ENCODE peak calls at places on chromosome 1, in eight cellular contexts. A, N, Q, O, E, Z, F and V are unnamed samples.

GRCh38 chr1:241606544-241606943 is 33.6 kb downstream of the CHML start:
- DNase-seq in A (peak), F (no peak), N (no peak), Z (no peak), E (no peak), O (peak), Q (no peak), V (no peak)

GRCh38 chr1:162562452-162562828 is 918 bp downstream of the UAP1 start:
- DNase-seq in E (peak), N (peak), O (peak), F (peak), A (peak), Q (no peak), Z (no peak), V (peak)

GRCh38 chr1:197619008-197619640 is 156.2 kb downstream of the DENND1B start:
- DNase-seq in Z (no peak), F (peak), A (peak), Q (no peak), O (peak), N (peak), E (no peak), V (no peak)

GRCh38 chr1:182087951-182088350 is 26.4 kb upstream of the ZNF648 start:
- DNase-seq in F (no peak), N (no peak), E (no peak), A (peak), O (peak), Q (no peak), Z (no peak), V (no peak)

GRCh38 chr1:232873931-232874330 is 68.7 kb downstream of the MAP10 start:
- DNase-seq in Z (no peak), A (no peak), F (no peak), Q (no peak), E (no peak), N (no peak), O (peak), V (no peak)

GRCh38 chr1:198444792-198445191 is 95.7 kb downstream of the ATP6V1G3 start:
- DNase-seq in Q (no peak), N (no peak), E (no peak), F (peak), A (peak), O (peak), Z (no peak), V (peak)

GRCh38 chr1:44293761-44294315 is 61.2 kb downstream of the ERI3 start:
- DNase-seq in Q (no peak), A (no peak), E (no peak), O (no peak), F (no peak), N (no peak), Z (no peak), V (no peak)

GRCh38 chr1:29436386-29436785 is 200.1 kb downstream of the PTPRU start:
- DNase-seq in O (no peak), E (no peak), A (no peak), N (no peak), F (no peak), Q (no peak), Z (no peak), V (no peak)

GRCh38 chr1:243609698-243610097 is 240.3 kb downstream of the AKT3 start:
- DNase-seq in Z (no peak), N (no peak), E (no peak), Q (no peak), A (no peak), F (no peak), O (no peak), V (no peak)

GRCh38 chr1:208772891-208773290 is 528.7 kb upstream of the PLXNA2 start:
- DNase-seq in F (no peak), Q (no peak), Z (no peak), O (no peak), N (no peak), A (no peak), E (no peak), V (no peak)

GRCh38 chr1:98659879-98660278 is 1.6 kb upstream of the SNX7 start:
- DNase-seq in O (no peak), N (peak), Q (no peak), F (no peak), A (no peak), E (no peak), Z (no peak), V (no peak)

GRCh38 chr1:220385158-220385557 is 112.9 kb upstream of the RAB3GAP2 start:
- DNase-seq in N (peak), A (no peak), E (no peak), F (no peak), O (no peak), Q (no peak), Z (no peak), V (no peak)

GRCh38 chr1:23554481-23555224 is 4.6 kb downstream of the ID3 start:
- DNase-seq in F (peak), O (peak), Z (peak), A (peak), N (peak), E (peak), Q (peak), V (peak)

GRCh38 chr1:23555949-23556640 is 3.2 kb downstream of the ID3 start:
- DNase-seq in O (peak), E (peak), A (peak), Z (no peak), F (peak), Q (peak), N (peak), V (peak)

GRCh38 chr1:23553206-23553895 is 6.0 kb downstream of the ID3 start:
- DNase-seq in A (no peak), Q (no peak), Z (no peak), O (no peak), E (no peak), F (no peak), N (no peak), V (peak)

GRCh38 chr1:23555225-23555801 is 4.0 kb downstream of the ID3 start:
- DNase-seq in F (peak), Q (no peak), O (no peak), A (no peak), Z (no peak), N (no peak), E (no peak), V (no peak)

DNA sequence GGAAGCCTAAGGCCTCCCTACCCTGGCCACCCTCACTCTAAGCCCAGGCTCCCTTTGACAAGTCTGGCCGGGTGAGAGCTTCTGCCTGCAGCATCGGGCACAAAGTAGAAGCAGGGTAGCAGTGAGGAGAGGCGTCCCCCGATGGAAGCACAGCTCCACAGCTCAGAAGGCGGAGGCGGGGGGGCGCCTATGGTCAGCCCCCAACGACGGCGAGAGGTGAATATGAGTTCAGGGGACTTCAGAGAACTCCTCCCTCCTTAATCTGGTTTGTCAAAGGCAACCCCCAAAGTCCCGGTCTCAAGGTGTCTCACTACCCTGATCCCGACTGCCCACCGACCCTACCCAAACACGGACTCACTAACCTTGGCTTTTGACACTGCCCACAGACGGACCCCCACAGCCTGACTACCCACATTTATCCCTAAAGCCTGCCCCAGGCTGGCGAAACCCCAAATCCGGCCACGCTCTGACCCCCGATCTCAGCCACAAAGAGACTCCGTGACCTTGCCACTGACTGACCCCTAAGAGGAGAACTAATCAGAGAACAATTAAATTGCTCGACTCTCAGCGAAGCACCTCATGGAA is 5.3 kb downstream of the ID3 start:
- DNase-seq in E (no peak), N (no peak), A (no peak), Z (no peak), Q (no peak), F (no peak), O (no peak), V (no peak)
- H3K4me3 ChIP-seq in E (peak), N (peak), A (peak), Z (peak), Q (peak), F (peak), O (peak), V (peak)

GRCh38 chr1:234608026-234608719 is 1.8 kb downstream of the IRF2BP2 start:
- DNase-seq in F (peak), A (peak), Z (peak), Q (peak), O (peak), E (peak), N (peak), V (peak)
- TF ChIP-seq CTCF in F (no peak), A (no peak), Z (no peak), Q (no peak), O (no peak), E (no peak), N (no peak), V (no peak)

DNA sequence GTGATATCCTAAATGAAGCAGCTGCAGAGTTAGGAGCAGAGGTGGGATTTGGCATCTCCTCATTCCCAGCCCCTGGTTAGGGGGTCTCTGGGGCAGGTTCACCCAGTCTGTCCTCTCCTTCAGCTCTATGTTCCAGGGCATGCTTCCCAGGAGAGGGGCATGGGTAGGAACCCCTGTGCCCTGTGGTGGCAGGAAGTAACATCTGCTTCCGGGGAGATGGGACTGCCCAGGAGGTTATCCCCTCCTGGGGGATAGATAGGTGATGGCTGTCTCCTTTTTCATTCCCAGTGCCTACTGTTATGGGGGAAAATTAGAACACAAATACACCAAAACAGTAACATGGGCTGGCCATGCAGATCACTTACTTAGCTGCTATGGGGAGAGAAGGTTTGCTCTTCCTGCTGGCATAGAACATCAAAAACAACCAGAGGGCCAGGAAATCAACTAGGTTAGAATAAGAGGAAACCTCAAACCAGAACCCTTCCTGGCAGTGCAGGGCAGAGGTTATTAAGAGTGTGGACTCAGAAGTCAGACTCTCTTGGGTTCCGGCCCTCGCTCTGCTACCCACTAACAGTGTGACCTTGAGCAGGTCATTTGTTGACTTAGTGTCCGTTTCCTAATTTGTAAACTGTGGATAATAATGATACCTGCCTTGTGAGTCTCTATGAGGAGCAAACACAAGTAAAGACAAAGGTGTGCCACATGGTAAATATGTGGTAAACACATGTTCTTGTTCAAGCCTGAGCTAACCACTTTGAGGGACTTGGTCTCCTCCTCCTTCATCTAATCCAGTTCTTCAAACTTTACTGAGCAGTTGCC is 157.8 kb upstream of the JUN start:
- DNase-seq in N (peak), E (no peak), F (no peak), Z (no peak), O (no peak), A (no peak), Q (peak), V (no peak)
- H3K4me3 ChIP-seq in N (no peak), E (no peak), F (no peak), Z (no peak), O (no peak), A (no peak), Q (peak), V (no peak)

GRCh38 chr1:110488867-110489266 is 30.1 kb downstream of the KCNA10 start:
- DNase-seq in Q (no peak), O (no peak), N (no peak), Z (no peak), A (no peak), F (no peak), E (no peak), V (no peak)

GRCh38 chr1:110490791-110491451 is 28.1 kb downstream of the KCNA10 start:
- DNase-seq in N (no peak), F (no peak), O (no peak), A (no peak), E (no peak), Z (no peak), Q (no peak), V (no peak)

GRCh38 chr1:110489973-110490542 is 28.9 kb downstream of the KCNA10 start:
- DNase-seq in N (no peak), Z (no peak), E (no peak), Q (no peak), O (no peak), F (no peak), A (no peak), V (no peak)

GRCh38 chr1:110487676-110488075 is 31.3 kb downstream of the KCNA10 start:
- DNase-seq in N (no peak), E (no peak), O (peak), Q (no peak), A (no peak), F (peak), Z (no peak), V (no peak)

DNA sequence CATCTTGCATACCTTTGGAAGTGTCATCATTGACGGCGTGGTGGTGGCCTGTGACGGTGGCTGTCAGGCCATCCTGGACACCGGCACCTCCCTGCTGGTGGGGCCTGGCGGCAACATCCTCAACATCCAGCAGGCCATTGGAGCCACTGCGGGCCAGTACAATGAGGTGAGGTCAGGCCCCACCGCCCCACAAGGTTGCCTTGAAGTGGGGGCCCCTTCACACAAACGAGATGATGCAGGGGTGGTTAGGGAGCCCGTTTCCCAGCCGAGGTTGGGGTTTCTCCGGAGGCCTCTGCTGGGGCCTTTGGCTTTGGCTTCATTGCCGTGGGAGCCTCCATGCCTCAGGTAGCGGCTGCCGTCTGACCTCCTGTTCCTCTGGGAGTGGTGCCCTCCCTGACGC is 29.6 kb downstream of the KCNA10 start:
- DNase-seq in Q (no peak), O (no peak), N (no peak), F (no peak), E (no peak), Z (no peak), A (no peak), V (no peak)
- TF ChIP-seq CTCF in Q (no peak), O (no peak), N (no peak), F (no peak), E (no peak), Z (no peak), A (no peak), V (no peak)

GRCh38 chr1:52635321-52636089 is 2.5 kb downstream of the SHISAL2A start:
- DNase-seq in A (peak), F (no peak), Z (no peak), E (no peak), Q (no peak), O (peak), N (no peak), V (no peak)

GRCh38 chr1:52634111-52634510 is 1.1 kb downstream of the SHISAL2A start:
- DNase-seq in N (no peak), Z (no peak), E (no peak), A (no peak), Q (peak), F (no peak), O (no peak), V (no peak)

GRCh38 chr1:52631759-52632331 is 1.1 kb upstream of the SHISAL2A start:
- DNase-seq in E (peak), F (no peak), O (no peak), Z (no peak), A (no peak), N (no peak), Q (no peak), V (no peak)

GRCh38 chr1:52633291-52633754 is 355 bp downstream of the SHISAL2A start:
- DNase-seq in N (no peak), Q (peak), A (no peak), Z (no peak), F (no peak), O (no peak), E (peak), V (peak)

GRCh38 chr1:52632732-52633290 is at the start of gene SHISAL2A:
- DNase-seq in F (no peak), E (peak), Q (peak), A (no peak), O (peak), N (no peak), Z (no peak), V (no peak)
- H3K4me3 ChIP-seq in F (peak), E (peak), Q (peak), A (no peak), O (no peak), N (no peak), Z (peak), V (peak)

GRCh38 chr1:24782689-24783088 is 37.4 kb downstream of the CLIC4 start:
- DNase-seq in A (no peak), Q (no peak), E (no peak), F (no peak), N (no peak), O (no peak), Z (no peak), V (no peak)

GRCh38 chr1:24783713-24784112 is 38.5 kb downstream of the CLIC4 start:
- DNase-seq in A (no peak), E (no peak), O (no peak), Q (no peak), Z (no peak), N (peak), F (no peak), V (no peak)

GRCh38 chr1:24778141-24778540 is 32.9 kb downstream of the CLIC4 start:
- DNase-seq in A (no peak), O (no peak), Z (no peak), Q (no peak), N (no peak), F (no peak), E (no peak), V (no peak)

GRCh38 chr1:24776821-24777220 is 31.6 kb downstream of the CLIC4 start:
- DNase-seq in A (no peak), E (no peak), F (no peak), Q (no peak), Z (no peak), N (no peak), O (no peak), V (no peak)

GRCh38 chr1:24779689-24780464 is 34.6 kb downstream of the CLIC4 start:
- DNase-seq in A (no peak), F (no peak), Z (no peak), Q (no peak), E (no peak), O (no peak), N (no peak), V (no peak)
- TF ChIP-seq CTCF in A (peak), F (no peak), Z (no peak), Q (no peak), E (peak), O (no peak), N (peak), V (no peak)

GRCh38 chr1:47439151-47440051 is 1.6 kb downstream of the FOXD2 start:
- DNase-seq in N (no peak), F (no peak), E (no peak), Z (no peak), O (no peak), A (no peak), Q (no peak), V (no peak)
- H3K4me3 ChIP-seq in N (no peak), F (no peak), E (no peak), Z (no peak), O (no peak), A (no peak), Q (no peak), V (no peak)

GRCh38 chr1:38027201-38028104 is 14.9 kb downstream of the UTP11 start:
- DNase-seq in F (no peak), Q (no peak), A (no peak), E (no peak), N (no peak), Z (no peak), O (peak), V (no peak)
- TF ChIP-seq CTCF in F (no peak), Q (no peak), A (no peak), E (no peak), N (no peak), Z (no peak), O (no peak), V (no peak)

DNA sequence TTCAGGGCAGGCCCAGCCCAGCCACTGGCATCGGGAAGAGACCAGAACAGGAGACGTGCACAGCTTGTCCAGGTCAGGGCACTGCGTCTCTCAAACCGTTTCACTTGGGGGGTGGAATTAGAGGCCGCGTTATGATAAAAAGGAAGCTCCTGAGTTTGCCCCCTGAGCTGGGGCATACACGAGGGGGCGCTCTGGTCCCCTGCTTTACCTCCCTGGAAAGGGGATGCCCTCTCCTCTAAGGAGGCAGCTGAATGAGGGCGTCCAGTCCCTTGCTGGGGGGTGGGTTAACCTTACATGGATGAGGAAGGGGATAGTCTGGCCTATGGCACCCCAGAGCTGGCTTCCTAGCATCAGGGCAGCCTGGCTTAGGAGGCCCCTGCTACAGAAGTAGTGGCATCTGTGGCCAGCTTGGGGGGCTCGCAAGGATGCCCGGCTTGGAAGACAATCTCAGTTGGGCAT is 2.3 kb downstream of the MYOG start:
- DNase-seq in E (no peak), F (no peak), Z (no peak), N (no peak), A (no peak), Q (no peak), O (no peak), V (no peak)
- H3K4me3 ChIP-seq in E (no peak), F (no peak), Z (no peak), N (no peak), A (no peak), Q (no peak), O (no peak), V (no peak)

DNA sequence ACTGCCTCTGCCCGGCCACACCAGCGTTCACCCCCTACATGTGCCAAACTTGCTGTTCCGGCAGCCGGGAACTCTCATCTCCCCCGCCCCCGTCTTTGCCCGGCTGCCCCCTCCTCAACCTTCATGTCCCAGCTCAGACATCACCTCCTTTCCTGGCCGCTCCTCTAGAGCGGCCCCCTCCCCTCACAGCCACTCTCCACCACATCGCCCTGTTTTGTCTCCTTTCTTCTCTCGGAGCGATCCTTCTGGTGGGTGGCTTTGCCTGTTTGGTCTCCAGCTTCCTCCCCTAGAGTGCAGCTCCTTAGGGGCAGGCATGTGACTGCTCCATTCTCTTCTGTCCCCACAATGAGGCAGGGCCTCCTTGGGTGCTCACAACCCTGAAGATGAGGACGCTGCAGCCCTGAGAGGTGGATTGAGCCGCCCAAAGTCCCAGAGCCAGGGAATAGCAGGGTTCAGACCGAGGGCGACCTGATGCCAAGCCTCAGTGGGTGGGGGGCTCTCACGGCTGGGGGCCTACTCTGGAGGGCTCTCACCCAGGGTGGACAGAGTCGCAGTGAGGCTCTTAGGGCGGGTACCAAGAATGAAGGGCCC is 44.9 kb upstream of the ECE1 start:
- DNase-seq in E (peak), Z (no peak), A (no peak), F (no peak), N (no peak), O (no peak), Q (no peak), V (no peak)
- TF ChIP-seq CTCF in E (no peak), Z (no peak), A (peak), F (no peak), N (no peak), O (no peak), Q (no peak), V (no peak)